ENCODE peak calls at places on chromosomes 13 and 19, in eight cellular contexts. One of them, this sample, is unnamed.

GRCh38 chr19:11269408-11269807 is 7.1 kb upstream of the DOCK6 start:
- DNase-seq in HCT116: no peak
- DNase-seq in upper lobe of left lung: no peak
- DNase-seq in HL-60: no peak
- DNase-seq in SK-N-SH: no peak
- DNase-seq in transverse colon: no peak
- DNase-seq in breast epithelium: no peak
- DNase-seq in SK-N-MC: no peak
- DNase-seq in this sample: no peak

GRCh38 chr19:7242601-7243258 is 51.5 kb downstream of the INSR start:
- DNase-seq in breast epithelium: no peak
- DNase-seq in upper lobe of left lung: no peak
- DNase-seq in SK-N-MC: no peak
- DNase-seq in HCT116: no peak
- DNase-seq in HL-60: peak
- DNase-seq in transverse colon: no peak
- DNase-seq in SK-N-SH: peak
- DNase-seq in this sample: no peak

GRCh38 chr13:66553391-66553790 is 676.7 kb downstream of the PCDH9 start:
- DNase-seq in HCT116: no peak
- DNase-seq in transverse colon: no peak
- DNase-seq in SK-N-SH: no peak
- DNase-seq in upper lobe of left lung: no peak
- DNase-seq in breast epithelium: no peak
- DNase-seq in HL-60: no peak
- DNase-seq in SK-N-MC: no peak
- DNase-seq in this sample: no peak

GRCh38 chr19:53357821-53358581 is 7.5 kb upstream of the ZNF525 start:
- DNase-seq in HL-60: no peak
- DNase-seq in SK-N-MC: no peak
- DNase-seq in breast epithelium: no peak
- DNase-seq in upper lobe of left lung: peak
- DNase-seq in HCT116: no peak
- DNase-seq in SK-N-SH: peak
- DNase-seq in transverse colon: no peak
- DNase-seq in this sample: no peak

GRCh38 chr19:35225951-35226350 is 2.6 kb downstream of the FAM187B start:
- DNase-seq in HCT116: no peak
- DNase-seq in SK-N-SH: no peak
- DNase-seq in SK-N-MC: no peak
- DNase-seq in HL-60: no peak
- DNase-seq in transverse colon: no peak
- DNase-seq in upper lobe of left lung: no peak
- DNase-seq in breast epithelium: no peak
- DNase-seq in this sample: peak

GRCh38 chr13:19763618-19764017 is 19.1 kb downstream of the PSPC1 start:
- DNase-seq in SK-N-MC: no peak
- DNase-seq in transverse colon: no peak
- DNase-seq in upper lobe of left lung: no peak
- DNase-seq in HCT116: no peak
- DNase-seq in breast epithelium: no peak
- DNase-seq in HL-60: no peak
- DNase-seq in SK-N-SH: no peak
- DNase-seq in this sample: no peak

GRCh38 chr19:33778089-33778791 is 18.4 kb upstream of the KCTD15 start:
- DNase-seq in SK-N-SH: peak
- DNase-seq in HCT116: no peak
- DNase-seq in HL-60: peak
- DNase-seq in transverse colon: peak
- DNase-seq in upper lobe of left lung: peak
- DNase-seq in breast epithelium: peak
- DNase-seq in SK-N-MC: no peak
- DNase-seq in this sample: no peak

GRCh38 chr13:106919638-106920037 is 351.7 kb upstream of the ARGLU1 start:
- DNase-seq in breast epithelium: no peak
- DNase-seq in transverse colon: no peak
- DNase-seq in HCT116: no peak
- DNase-seq in SK-N-MC: no peak
- DNase-seq in upper lobe of left lung: peak
- DNase-seq in HL-60: no peak
- DNase-seq in SK-N-SH: no peak
- DNase-seq in this sample: no peak

GRCh38 chr13:28046981-28047380 is 53.4 kb downstream of the FLT3 start:
- DNase-seq in breast epithelium: no peak
- DNase-seq in SK-N-SH: no peak
- DNase-seq in upper lobe of left lung: no peak
- DNase-seq in HCT116: no peak
- DNase-seq in HL-60: no peak
- DNase-seq in SK-N-MC: no peak
- DNase-seq in transverse colon: no peak
- DNase-seq in this sample: no peak

GRCh38 chr19:1244693-1245451 is 3.3 kb downstream of the ATP5F1D start:
- DNase-seq in SK-N-MC: no peak
- DNase-seq in HCT116: no peak
- DNase-seq in breast epithelium: no peak
- DNase-seq in upper lobe of left lung: peak
- DNase-seq in SK-N-SH: no peak
- DNase-seq in HL-60: no peak
- DNase-seq in transverse colon: peak
- DNase-seq in this sample: no peak

GRCh38 chr13:80342541-80343371 is 1.8 kb upstream of the SPRY2 start:
- DNase-seq in HL-60: peak
- DNase-seq in transverse colon: peak
- DNase-seq in SK-N-MC: no peak
- DNase-seq in breast epithelium: peak
- DNase-seq in HCT116: no peak
- DNase-seq in upper lobe of left lung: peak
- DNase-seq in SK-N-SH: peak
- DNase-seq in this sample: peak

GRCh38 chr19:33143897-33144405 is 12.0 kb downstream of the WDR88 start:
- DNase-seq in breast epithelium: peak
- DNase-seq in transverse colon: peak
- DNase-seq in HCT116: peak
- DNase-seq in upper lobe of left lung: peak
- DNase-seq in HL-60: peak
- DNase-seq in SK-N-SH: peak
- DNase-seq in SK-N-MC: no peak
- DNase-seq in this sample: no peak

GRCh38 chr13:33119886-33120543 is 103.8 kb downstream of the KL start:
- DNase-seq in upper lobe of left lung: no peak
- DNase-seq in HL-60: peak
- DNase-seq in SK-N-MC: no peak
- DNase-seq in transverse colon: no peak
- DNase-seq in breast epithelium: no peak
- DNase-seq in SK-N-SH: peak
- DNase-seq in HCT116: peak
- DNase-seq in this sample: no peak

GRCh38 chr13:63842102-63842501 is 2426.5 kb upstream of the PCDH20 start:
- DNase-seq in upper lobe of left lung: peak
- DNase-seq in HL-60: no peak
- DNase-seq in breast epithelium: no peak
- DNase-seq in transverse colon: no peak
- DNase-seq in SK-N-SH: no peak
- DNase-seq in SK-N-MC: no peak
- DNase-seq in HCT116: no peak
- DNase-seq in this sample: no peak

GRCh38 chr13:48320396-48320790 is 16.8 kb downstream of the RB1 start:
- DNase-seq in upper lobe of left lung: peak
- DNase-seq in HCT116: no peak
- DNase-seq in SK-N-SH: no peak
- DNase-seq in transverse colon: no peak
- DNase-seq in breast epithelium: no peak
- DNase-seq in HL-60: no peak
- DNase-seq in SK-N-MC: no peak
- DNase-seq in this sample: no peak

GRCh38 chr13:114096811-114097503 is 35.5 kb downstream of the RASA3 start:
- DNase-seq in SK-N-MC: peak
- DNase-seq in HL-60: peak
- DNase-seq in breast epithelium: peak
- DNase-seq in transverse colon: no peak
- DNase-seq in HCT116: no peak
- DNase-seq in upper lobe of left lung: no peak
- DNase-seq in SK-N-SH: peak
- DNase-seq in this sample: no peak

GRCh38 chr19:38194061-38194701 is 29.8 kb downstream of the DPF1 start:
- DNase-seq in SK-N-SH: no peak
- DNase-seq in HL-60: no peak
- DNase-seq in upper lobe of left lung: no peak
- DNase-seq in HCT116: no peak
- DNase-seq in SK-N-MC: no peak
- DNase-seq in breast epithelium: no peak
- DNase-seq in transverse colon: no peak
- DNase-seq in this sample: no peak

DNA sequence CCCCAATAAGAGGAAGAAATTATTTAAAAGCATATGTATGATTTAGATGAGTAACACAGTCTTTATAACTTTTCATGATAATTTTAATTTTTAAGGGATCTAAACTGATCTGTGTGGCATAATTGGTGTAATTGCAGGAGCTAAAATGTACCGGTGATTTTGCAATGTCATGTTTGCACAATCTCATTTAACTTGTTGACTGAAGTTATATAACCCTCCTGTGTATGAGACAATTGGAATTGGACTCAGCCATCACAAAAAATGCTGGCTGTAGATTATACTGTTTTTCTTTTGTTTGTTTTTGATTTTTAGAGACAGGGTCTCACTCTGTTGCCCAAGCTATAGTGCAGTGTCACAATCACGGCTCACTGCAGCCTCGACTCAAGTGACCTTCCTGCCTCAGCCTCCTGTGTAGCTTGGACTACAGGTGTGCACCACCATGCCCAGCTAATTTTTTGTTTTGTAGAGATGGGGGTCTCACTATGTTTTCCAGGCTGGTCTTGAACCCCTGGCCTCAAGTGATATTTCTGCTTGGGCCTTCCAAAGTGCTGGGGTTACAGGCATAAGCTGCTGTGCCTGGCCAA is 26.1 kb downstream of the FGF9 start:
- DNase-seq in HL-60: peak
- DNase-seq in transverse colon: no peak
- DNase-seq in SK-N-SH: no peak
- DNase-seq in upper lobe of left lung: no peak
- DNase-seq in SK-N-MC: no peak
- DNase-seq in HCT116: no peak
- DNase-seq in breast epithelium: no peak
- DNase-seq in this sample: no peak
- TF ChIP-seq POLR2AphosphoS5 in HL-60: no peak
- TF ChIP-seq POLR2AphosphoS5 in transverse colon: no peak
- TF ChIP-seq POLR2AphosphoS5 in SK-N-SH: no peak
- TF ChIP-seq POLR2AphosphoS5 in upper lobe of left lung: no peak
- TF ChIP-seq POLR2AphosphoS5 in SK-N-MC: no peak
- TF ChIP-seq POLR2AphosphoS5 in HCT116: no peak
- TF ChIP-seq POLR2AphosphoS5 in breast epithelium: no peak
- TF ChIP-seq POLR2AphosphoS5 in this sample: no peak

GRCh38 chr13:30367296-30367695 is 55.0 kb upstream of the UBE2L5 start:
- DNase-seq in SK-N-SH: no peak
- DNase-seq in upper lobe of left lung: no peak
- DNase-seq in HCT116: no peak
- DNase-seq in HL-60: no peak
- DNase-seq in breast epithelium: no peak
- DNase-seq in SK-N-MC: no peak
- DNase-seq in transverse colon: no peak
- DNase-seq in this sample: no peak
- TF ChIP-seq POLR2AphosphoS5 in SK-N-SH: no peak
- TF ChIP-seq POLR2AphosphoS5 in upper lobe of left lung: no peak
- TF ChIP-seq POLR2AphosphoS5 in HCT116: no peak
- TF ChIP-seq POLR2AphosphoS5 in HL-60: no peak
- TF ChIP-seq POLR2AphosphoS5 in breast epithelium: no peak
- TF ChIP-seq POLR2AphosphoS5 in SK-N-MC: no peak
- TF ChIP-seq POLR2AphosphoS5 in transverse colon: no peak
- TF ChIP-seq POLR2AphosphoS5 in this sample: no peak

GRCh38 chr19:13103961-13104847 is 1.5 kb upstream of the LYL1 start:
- DNase-seq in HL-60: peak
- DNase-seq in upper lobe of left lung: peak
- DNase-seq in SK-N-SH: peak
- DNase-seq in transverse colon: peak
- DNase-seq in breast epithelium: no peak
- DNase-seq in SK-N-MC: no peak
- DNase-seq in HCT116: no peak
- DNase-seq in this sample: no peak
- TF ChIP-seq POLR2AphosphoS5 in HL-60: peak
- TF ChIP-seq POLR2AphosphoS5 in upper lobe of left lung: peak
- TF ChIP-seq POLR2AphosphoS5 in SK-N-SH: no peak
- TF ChIP-seq POLR2AphosphoS5 in transverse colon: peak
- TF ChIP-seq POLR2AphosphoS5 in breast epithelium: peak
- TF ChIP-seq POLR2AphosphoS5 in SK-N-MC: no peak
- TF ChIP-seq POLR2AphosphoS5 in HCT116: no peak
- TF ChIP-seq POLR2AphosphoS5 in this sample: peak

GRCh38 chr19:4019578-4019977 is 12.0 kb downstream of the PIAS4 start:
- DNase-seq in upper lobe of left lung: no peak
- DNase-seq in SK-N-MC: no peak
- DNase-seq in breast epithelium: no peak
- DNase-seq in HCT116: no peak
- DNase-seq in transverse colon: no peak
- DNase-seq in HL-60: no peak
- DNase-seq in SK-N-SH: no peak
- DNase-seq in this sample: no peak
- TF ChIP-seq POLR2AphosphoS5 in upper lobe of left lung: no peak
- TF ChIP-seq POLR2AphosphoS5 in SK-N-MC: no peak
- TF ChIP-seq POLR2AphosphoS5 in breast epithelium: no peak
- TF ChIP-seq POLR2AphosphoS5 in HCT116: no peak
- TF ChIP-seq POLR2AphosphoS5 in transverse colon: no peak
- TF ChIP-seq POLR2AphosphoS5 in HL-60: no peak
- TF ChIP-seq POLR2AphosphoS5 in SK-N-SH: no peak
- TF ChIP-seq POLR2AphosphoS5 in this sample: no peak

DNA sequence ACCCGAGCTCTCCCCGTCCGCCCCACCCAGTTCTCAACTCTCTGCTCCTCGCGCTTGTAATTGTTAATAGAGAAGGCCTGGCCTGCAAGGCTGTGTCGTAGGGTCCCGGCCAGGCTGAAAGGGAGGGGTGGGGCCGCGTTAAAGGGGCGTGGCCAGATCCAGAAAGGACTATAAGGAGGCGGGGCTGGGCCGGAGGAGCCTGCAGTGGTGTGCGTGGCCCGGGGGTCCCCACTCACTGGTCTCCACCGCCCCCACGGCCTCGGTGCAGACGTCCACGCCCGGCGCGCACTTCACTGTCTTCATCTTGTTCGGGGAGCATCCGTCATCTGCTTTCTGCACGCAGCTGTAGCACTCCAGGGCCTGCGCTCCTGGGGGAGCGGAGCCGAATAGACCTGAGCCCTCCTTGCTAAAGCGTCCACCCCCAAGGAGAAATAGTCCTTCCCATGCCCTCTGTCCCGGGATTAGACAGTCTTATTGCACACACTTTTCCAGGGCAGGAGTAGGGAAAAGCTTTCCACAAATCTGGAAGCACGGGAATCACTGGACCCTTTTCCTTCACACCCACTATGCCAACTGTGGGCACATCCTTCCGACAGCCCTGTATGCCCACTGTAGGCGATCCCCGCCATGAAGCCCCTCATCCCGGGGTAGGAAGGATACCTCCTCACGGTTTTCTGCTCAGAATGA is 1.2 kb downstream of the LYPD3 start:
- DNase-seq in SK-N-MC: no peak
- DNase-seq in transverse colon: peak
- DNase-seq in upper lobe of left lung: peak
- DNase-seq in breast epithelium: peak
- DNase-seq in SK-N-SH: peak
- DNase-seq in HL-60: no peak
- DNase-seq in HCT116: no peak
- DNase-seq in this sample: no peak
- TF ChIP-seq POLR2AphosphoS5 in SK-N-MC: no peak
- TF ChIP-seq POLR2AphosphoS5 in transverse colon: no peak
- TF ChIP-seq POLR2AphosphoS5 in upper lobe of left lung: no peak
- TF ChIP-seq POLR2AphosphoS5 in breast epithelium: no peak
- TF ChIP-seq POLR2AphosphoS5 in SK-N-SH: no peak
- TF ChIP-seq POLR2AphosphoS5 in HL-60: no peak
- TF ChIP-seq POLR2AphosphoS5 in HCT116: no peak
- TF ChIP-seq POLR2AphosphoS5 in this sample: no peak

GRCh38 chr19:45400192-45400591 is 4.7 kb downstream of the PPP1R13L start:
- DNase-seq in HL-60: no peak
- DNase-seq in breast epithelium: no peak
- DNase-seq in upper lobe of left lung: no peak
- DNase-seq in HCT116: no peak
- DNase-seq in SK-N-MC: no peak
- DNase-seq in transverse colon: no peak
- DNase-seq in SK-N-SH: no peak
- DNase-seq in this sample: no peak
- TF ChIP-seq POLR2AphosphoS5 in HL-60: no peak
- TF ChIP-seq POLR2AphosphoS5 in breast epithelium: no peak
- TF ChIP-seq POLR2AphosphoS5 in upper lobe of left lung: no peak
- TF ChIP-seq POLR2AphosphoS5 in HCT116: no peak
- TF ChIP-seq POLR2AphosphoS5 in SK-N-MC: no peak
- TF ChIP-seq POLR2AphosphoS5 in transverse colon: no peak
- TF ChIP-seq POLR2AphosphoS5 in SK-N-SH: no peak
- TF ChIP-seq POLR2AphosphoS5 in this sample: no peak

This sample was measured in esophagus muscularis mucosa.